ENCODE peak calls at places on chromosome 4, in nine cellular contexts. G, W, Q, V, N, K, D, R and J are unnamed samples.

GRCh38 chr4:86560447-86560846 is 33.7 kb upstream of the PTPN13 start:
- DNase-seq in G (no peak), W (no peak), Q (no peak), V (no peak), N (no peak), K (no peak), D (no peak), R (no peak), J (no peak)

GRCh38 chr4:76960014-76960413 is 10.5 kb downstream of the SEPTIN11 start:
- DNase-seq in G (no peak), W (peak; percentile 78), Q (no peak), V (no peak), N (no peak), K (no peak), D (no peak), R (no peak), J (no peak)

GRCh38 chr4:2887343-2887742 is 43.7 kb downstream of the ADD1 start:
- DNase-seq in G (no peak), W (no peak), Q (no peak), V (no peak), N (no peak), K (no peak), D (no peak), R (no peak), J (no peak)

GRCh38 chr4:151417766-151418376 is 8.9 kb downstream of the FHIP1A start:
- DNase-seq in G (no peak), W (peak; percentile 33), Q (no peak), V (no peak), N (no peak), K (no peak), D (no peak), R (no peak), J (no peak)

GRCh38 chr4:4338632-4339031 is 48.3 kb upstream of the NSG1 start:
- DNase-seq in G (no peak), W (no peak), Q (no peak), V (no peak), N (no peak), K (no peak), D (no peak), R (no peak), J (no peak)

GRCh38 chr4:100933628-100934027 is 413.7 kb downstream of the PPP3CA start:
- DNase-seq in G (no peak), W (peak; percentile 3), Q (no peak), V (no peak), N (no peak), K (no peak), D (no peak), R (no peak), J (no peak)

GRCh38 chr4:173448919-173449641 is 50.2 kb upstream of the SCRG1 start:
- DNase-seq in G (no peak), W (no peak), Q (no peak), V (no peak), N (no peak), K (no peak), D (no peak), R (no peak), J (peak; percentile 24)

GRCh38 chr4:120801171-120801758 is 121.3 kb downstream of the PRDM5 start:
- DNase-seq in G (no peak), W (peak; percentile 95), Q (peak; percentile 22), V (peak; percentile 26), N (no peak), K (no peak), D (no peak), R (no peak), J (peak; percentile 40)

GRCh38 chr4:146061610-146062324 is 113.8 kb upstream of the LSM6 start:
- DNase-seq in G (no peak), W (no peak), Q (no peak), V (no peak), N (no peak), K (no peak), D (no peak), R (no peak), J (no peak)

GRCh38 chr4:146062325-146062715 is 113.2 kb upstream of the LSM6 start:
- DNase-seq in G (no peak), W (no peak), Q (no peak), V (no peak), N (no peak), K (no peak), D (no peak), R (no peak), J (no peak)

GRCh38 chr4:146059153-146059552 is 116.4 kb upstream of the LSM6 start:
- DNase-seq in G (no peak), W (no peak), Q (no peak), V (no peak), N (no peak), K (no peak), D (no peak), R (no peak), J (no peak)

GRCh38 chr4:146058531-146058930 is 117.0 kb upstream of the LSM6 start:
- DNase-seq in G (no peak), W (no peak), Q (no peak), V (no peak), N (no peak), K (no peak), D (no peak), R (no peak), J (no peak)

GRCh38 chr4:146059865-146060264 is 115.7 kb upstream of the LSM6 start:
- DNase-seq in G (no peak), W (no peak), Q (no peak), V (no peak), N (no peak), K (no peak), D (no peak), R (no peak), J (no peak)
- H3K4me1 ChIP-seq in G (no peaks in the 10 kb centered on the region), W (no peaks in the 10 kb centered on the region), Q (no peaks in the 10 kb centered on the region), V (no peaks in the 10 kb centered on the region), N (no peaks in the 10 kb centered on the region), K (no peaks in the 10 kb centered on the region), D (no peaks in the 10 kb centered on the region), R (no peaks in the 10 kb centered on the region), J (no peaks in the 10 kb centered on the region)

DNA sequence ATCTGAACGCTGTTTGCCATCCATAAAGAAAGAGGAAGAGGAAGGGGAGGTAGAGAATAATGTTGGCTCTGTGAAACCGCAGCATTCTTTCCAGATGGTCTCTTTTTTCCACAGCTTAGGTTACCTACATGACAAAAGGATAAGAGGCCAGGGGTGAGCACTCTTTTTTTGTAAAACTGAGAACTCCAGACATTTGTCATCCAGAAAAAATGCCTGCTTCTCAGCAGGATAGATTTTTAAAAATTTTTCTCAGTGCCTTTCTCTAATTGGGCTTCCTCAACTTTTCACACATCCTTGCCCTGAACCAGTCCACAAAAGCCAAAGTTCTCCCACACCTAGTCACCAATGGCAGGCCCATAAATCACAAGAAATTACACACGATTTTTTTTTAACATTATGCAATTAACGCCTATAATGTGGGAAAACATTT is 158.1 kb upstream of the TENM3 start:
- DNase-seq in G (no peak), W (peak; percentile 98), Q (no peak), V (no peak), N (no peak), K (no peak), D (peak; percentile 18), R (no peak), J (no peak)
- H3K4me1 ChIP-seq in G (no peaks in the 10 kb centered on the region), W (no peaks in the 10 kb centered on the region), Q (no peaks in the 10 kb centered on the region), V (no peaks in the 10 kb centered on the region), N (no peaks in the 10 kb centered on the region), K (no peaks in the 10 kb centered on the region), D (peaks cover 27% of the 10 kb centered on the region), R (no peaks in the 10 kb centered on the region), J (no peaks in the 10 kb centered on the region)

GRCh38 chr4:118774321-118774720 is 61.6 kb downstream of the SEC24D start:
- DNase-seq in G (no peak), W (no peak), Q (no peak), V (no peak), N (no peak), K (no peak), D (no peak), R (no peak), J (no peak)

GRCh38 chr4:118776166-118776954 is 59.6 kb downstream of the SEC24D start:
- DNase-seq in G (no peak), W (peak; percentile 76), Q (no peak), V (no peak), N (no peak), K (no peak), D (no peak), R (no peak), J (no peak)

GRCh38 chr4:118773082-118773792 is 62.7 kb downstream of the SEC24D start:
- DNase-seq in G (no peak), W (peak; percentile 47), Q (no peak), V (no peak), N (no peak), K (no peak), D (no peak), R (no peak), J (no peak)

GRCh38 chr4:118774989-118775388 is 60.9 kb downstream of the SEC24D start:
- DNase-seq in G (no peak), W (peak; percentile 65), Q (no peak), V (no peak), N (no peak), K (no peak), D (no peak), R (no peak), J (no peak)

DNA sequence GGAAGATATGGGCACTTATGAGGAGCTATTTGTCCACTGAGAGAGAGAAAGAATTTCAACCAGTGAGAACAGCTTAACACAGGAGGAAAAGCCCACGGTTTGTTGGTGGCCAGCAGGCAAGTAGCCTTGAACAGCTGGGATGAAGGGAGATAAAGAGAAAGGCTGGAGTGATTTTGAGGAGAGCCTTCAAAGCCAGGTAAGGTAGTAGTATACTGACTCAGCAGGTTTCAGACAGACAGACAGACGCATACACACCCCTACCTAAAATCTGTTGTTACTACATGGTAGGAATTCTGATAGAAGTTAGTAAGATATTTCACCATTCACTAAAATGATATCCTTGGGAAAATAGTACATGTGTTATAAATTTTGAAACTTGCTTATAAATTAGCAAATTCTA is 60.5 kb downstream of the SEC24D start:
- DNase-seq in G (no peak), W (no peak), Q (no peak), V (no peak), N (no peak), K (no peak), D (no peak), R (no peak), J (no peak)
- H3K4me1 ChIP-seq in G (no peaks in the 10 kb centered on the region), W (peaks cover 8% of the 10 kb centered on the region), Q (peaks cover 8% of the 10 kb centered on the region), V (peaks cover 64% of the 10 kb centered on the region), N (peaks cover 56% of the 10 kb centered on the region), K (no peaks in the 10 kb centered on the region), D (peaks cover 4% of the 10 kb centered on the region), R (peaks cover 5% of the 10 kb centered on the region), J (peaks cover 68% of the 10 kb centered on the region)

GRCh38 chr4:26074672-26075071 is 160.7 kb downstream of the SMIM20 start:
- DNase-seq in G (no peak), W (no peak), Q (no peak), V (no peak), N (no peak), K (no peak), D (no peak), R (no peak), J (no peak)

GRCh38 chr4:26075588-26075987 is 161.6 kb downstream of the SMIM20 start:
- DNase-seq in G (no peak), W (peak; percentile 39), Q (no peak), V (no peak), N (no peak), K (no peak), D (no peak), R (no peak), J (no peak)

GRCh38 chr4:26076896-26077295 is 162.9 kb downstream of the SMIM20 start:
- DNase-seq in G (no peak), W (peak; percentile 37), Q (no peak), V (no peak), N (no peak), K (no peak), D (no peak), R (no peak), J (no peak)

GRCh38 chr4:26077840-26078239 is 163.8 kb downstream of the SMIM20 start:
- DNase-seq in G (no peak), W (no peak), Q (no peak), V (no peak), N (no peak), K (no peak), D (no peak), R (no peak), J (no peak)

GRCh38 chr4:26076000-26076587 is 162.1 kb downstream of the SMIM20 start:
- DNase-seq in G (no peak), W (peak; percentile 57), Q (no peak), V (no peak), N (no peak), K (no peak), D (no peak), R (no peak), J (no peak)
- H3K4me1 ChIP-seq in G (no peaks in the 10 kb centered on the region), W (no peaks in the 10 kb centered on the region), Q (no peaks in the 10 kb centered on the region), V (no peaks in the 10 kb centered on the region), N (peaks cover 5% of the 10 kb centered on the region), K (peaks cover 10% of the 10 kb centered on the region), D (no peaks in the 10 kb centered on the region), R (peaks cover 7% of the 10 kb centered on the region), J (peaks cover 6% of the 10 kb centered on the region)